ENCODE peak calls at places on chromosomes 3 and 15, in four cellular contexts. M is transverse colon, E is thyroid gland, C is upper lobe of left lung. S is an unnamed sample.

GRCh38 chr3:171470714-171471227 is 10.6 kb upstream of the TNIK start:
- DNase-seq in M (no peak), E (no peak), C (no peak), S (no peak)

GRCh38 chr3:170584585-170585007 is 1.3 kb downstream of the SLC7A14 start:
- DNase-seq in M (peak; percentile 42), E (peak; percentile 56), C (peak; percentile 19), S (no peak)

GRCh38 chr3:129087138-129087702 is 26.6 kb downstream of the GP9 start:
- DNase-seq in M (no peak), E (no peak), C (no peak), S (no peak)

GRCh38 chr3:121707531-121708273 is 41.8 kb downstream of the GOLGB1 start:
- DNase-seq in M (no peak), E (no peak), C (no peak), S (no peak)

GRCh38 chr3:71118406-71118805 is 465.1 kb downstream of the FOXP1 start:
- DNase-seq in M (no peak), E (no peak), C (no peak), S (no peak)

GRCh38 chr3:177842302-177842701 is 645.0 kb upstream of the TBL1XR1 start:
- DNase-seq in M (no peak), E (no peak), C (no peak), S (no peak)

GRCh38 chr3:32890420-32891276 is 60.8 kb upstream of the CCR4 start:
- DNase-seq in M (no peak), E (no peak), C (peak; percentile 64), S (no peak)

GRCh38 chr3:42190701-42191442 is 75.1 kb downstream of the CCK start:
- DNase-seq in M (peak; percentile 78), E (peak; percentile 65), C (no peak), S (peak; percentile 11)

GRCh38 chr3:149610351-149611105 is 47.3 kb downstream of the WWTR1 start:
- DNase-seq in M (no peak), E (peak; percentile 29), C (no peak), S (no peak)

GRCh38 chr3:118938183-118938961 is 96.3 kb downstream of the IGSF11 start:
- DNase-seq in M (no peak), E (no peak), C (no peak), S (no peak)

GRCh38 chr3:62723636-62724217 is 151.5 kb downstream of the CADPS start:
- DNase-seq in M (no peak), E (no peak), C (no peak), S (no peak)

GRCh38 chr15:69857246-69857645 is 240.5 kb downstream of the TLE3 start:
- DNase-seq in M (no peak), E (no peak), C (no peak), S (no peak)

GRCh38 chr15:69469467-69470191 is 17.0 kb downstream of the RPLP1 start:
- DNase-seq in M (no peak), E (no peak), C (peak; percentile 37), S (no peak)

GRCh38 chr3:45978348-45978747 is 17.3 kb downstream of the FYCO1 start:
- DNase-seq in M (peak; percentile 89), E (peak; percentile 95), C (no peak), S (peak; percentile 32)

GRCh38 chr3:177236704-177237103 is 39.4 kb upstream of the TBL1XR1 start:
- DNase-seq in M (no peak), E (no peak), C (no peak), S (no peak)

GRCh38 chr3:113977822-113978221 is 30.0 kb downstream of the ZDHHC23 start:
- DNase-seq in M (no peak), E (no peak), C (no peak), S (no peak)

GRCh38 chr3:118688396-118688884 is 346.2 kb downstream of the IGSF11 start:
- DNase-seq in M (no peak), E (no peak), C (no peak), S (no peak)

GRCh38 chr3:86221601-86222000 is 769.3 kb downstream of the VGLL3 start:
- DNase-seq in M (no peak), E (no peak), C (no peak), S (no peak)

GRCh38 chr15:66169023-66169422 is 84.5 kb downstream of the MEGF11 start:
- DNase-seq in M (no peak), E (no peak), C (no peak), S (no peak)

GRCh38 chr15:66171891-66172290 is 81.7 kb downstream of the MEGF11 start:
- DNase-seq in M (no peak), E (no peak), C (no peak), S (no peak)

GRCh38 chr15:66169625-66170024 is 83.9 kb downstream of the MEGF11 start:
- DNase-seq in M (no peak), E (no peak), C (no peak), S (no peak)

GRCh38 chr15:66170716-66171115 is 82.8 kb downstream of the MEGF11 start:
- DNase-seq in M (no peak), E (no peak), C (no peak), S (no peak)

DNA sequence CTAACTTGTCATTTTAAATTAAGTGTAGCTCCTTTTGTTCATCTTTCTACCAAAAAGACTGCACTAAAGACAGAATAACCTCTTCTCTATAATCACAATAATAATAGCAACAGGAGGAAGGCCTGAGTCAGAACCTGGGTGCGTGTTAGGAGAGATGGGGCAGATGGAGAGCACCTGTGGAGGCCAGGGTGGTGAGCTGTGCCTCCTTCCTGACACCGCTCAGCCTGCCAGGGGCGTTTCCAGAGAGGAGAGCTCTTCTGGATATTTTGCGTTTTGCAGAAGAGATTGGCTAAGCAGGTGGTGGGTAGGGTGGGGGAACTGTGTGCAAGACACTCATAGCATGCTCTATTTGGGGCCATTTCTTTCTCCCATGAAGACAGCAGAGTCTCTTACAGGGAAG is 83.5 kb downstream of the MEGF11 start:
- DNase-seq in M (no peak), E (no peak), C (no peak), S (no peak)
- H3K36me3 ChIP-seq in M (no peaks in the 10 kb centered on the region), E (no peaks in the 10 kb centered on the region), C (no peaks in the 10 kb centered on the region), S (no peaks in the 10 kb centered on the region)

GRCh38 chr3:12996181-12996506 is 77.1 kb downstream of the IQSEC1 start:
- DNase-seq in M (peak; percentile 5), E (no peak), C (no peak), S (no peak)
- H3K36me3 ChIP-seq in M (no peaks in the 10 kb centered on the region), E (no peaks in the 10 kb centered on the region), C (no peaks in the 10 kb centered on the region), S (peaks cover 23% of the 10 kb centered on the region)

DNA sequence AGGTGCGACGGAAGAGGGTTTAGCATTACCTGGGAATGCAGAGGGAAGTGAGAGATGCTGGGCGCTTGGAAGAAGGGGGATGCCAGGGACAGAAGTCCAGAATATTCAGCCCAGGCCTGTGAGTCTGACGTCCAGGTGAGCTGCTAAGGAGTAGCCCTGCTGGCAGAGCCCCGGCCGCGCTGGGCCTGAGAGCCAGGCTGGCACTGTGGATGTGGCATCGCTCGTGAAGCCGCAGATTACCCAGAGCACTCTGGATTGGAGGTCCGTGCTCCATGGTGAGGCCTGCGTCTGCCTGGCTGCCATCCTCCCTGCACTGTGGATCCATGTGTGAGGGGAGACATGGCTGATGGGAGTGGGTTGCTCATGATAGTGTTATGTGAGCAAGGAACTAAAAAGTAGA is 14.5 kb downstream of the MAN2A2 start:
- DNase-seq in M (no peak), E (no peak), C (no peak), S (no peak)
- H3K36me3 ChIP-seq in M (peaks cover 45% of the 10 kb centered on the region), E (peaks cover 84% of the 10 kb centered on the region), C (peaks cover 91% of the 10 kb centered on the region), S (peaks cover 85% of the 10 kb centered on the region)

GRCh38 chr3:16474304-16474703 is 39.2 kb downstream of the RFTN1 start:
- DNase-seq in M (no peak), E (no peak), C (no peak), S (no peak)
- H3K36me3 ChIP-seq in M (no peaks in the 10 kb centered on the region), E (peaks cover 12% of the 10 kb centered on the region), C (peaks cover 12% of the 10 kb centered on the region), S (peaks cover 15% of the 10 kb centered on the region)

DNA sequence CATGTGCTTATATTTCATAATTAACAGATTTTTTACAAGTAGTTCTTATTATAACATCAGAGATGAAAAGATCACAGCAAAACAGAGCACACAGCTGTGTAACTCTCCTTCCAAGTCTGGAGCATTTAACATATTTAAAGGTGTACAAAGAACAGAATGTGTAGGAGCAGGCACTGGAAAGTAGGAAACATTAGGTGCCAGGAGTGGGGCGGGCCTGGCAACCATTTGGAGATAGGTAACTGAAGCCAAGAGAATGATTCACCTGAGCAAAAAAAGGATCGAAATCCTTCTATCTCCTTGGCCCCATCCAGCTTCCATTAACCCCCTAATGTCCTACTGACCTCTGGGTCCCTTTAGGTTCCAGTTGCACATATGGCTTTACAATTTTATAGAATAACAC is 2.3 kb upstream of the MYH15 start:
- DNase-seq in M (no peak), E (no peak), C (no peak), S (no peak)
- H3K36me3 ChIP-seq in M (no peaks in the 10 kb centered on the region), E (no peaks in the 10 kb centered on the region), C (no peaks in the 10 kb centered on the region), S (no peaks in the 10 kb centered on the region)

GRCh38 chr3:160485931-160486330 is 36.3 kb upstream of the TRIM59 start:
- DNase-seq in M (no peak), E (no peak), C (no peak), S (no peak)
- H3K36me3 ChIP-seq in M (no peaks in the 10 kb centered on the region), E (no peaks in the 10 kb centered on the region), C (no peaks in the 10 kb centered on the region), S (no peaks in the 10 kb centered on the region)

DNA sequence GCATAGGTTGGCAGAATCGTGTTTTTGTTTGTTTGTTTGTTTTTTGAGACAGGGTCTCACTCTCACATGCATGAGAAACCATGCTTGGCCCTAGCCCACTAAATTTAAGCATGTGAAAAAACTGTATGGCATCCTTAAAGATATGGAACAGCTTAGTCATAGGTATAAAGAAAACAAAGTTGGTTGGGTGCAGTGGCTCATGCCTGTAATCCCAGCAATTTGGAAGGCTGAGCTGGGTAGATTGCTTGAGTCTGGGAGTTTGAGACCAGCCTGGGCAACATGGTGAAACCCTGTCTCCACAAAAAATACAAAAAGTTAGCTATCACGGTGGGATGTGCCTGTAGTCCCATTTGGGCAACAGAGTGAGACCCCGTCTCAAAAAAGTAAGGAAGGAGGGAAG is 25.2 kb downstream of the EXD1 start:
- DNase-seq in M (no peak), E (no peak), C (no peak), S (no peak)
- H3K36me3 ChIP-seq in M (no peaks in the 10 kb centered on the region), E (no peaks in the 10 kb centered on the region), C (no peaks in the 10 kb centered on the region), S (no peaks in the 10 kb centered on the region)

GRCh38 chr3:156711113-156711512 is 36.7 kb downstream of the TIPARP start:
- DNase-seq in M (no peak), E (no peak), C (no peak), S (no peak)

GRCh38 chr3:156704370-156705036 is 30.1 kb downstream of the TIPARP start:
- DNase-seq in M (no peak), E (no peak), C (no peak), S (no peak)

GRCh38 chr3:156710429-156710828 is 36.0 kb downstream of the TIPARP start:
- DNase-seq in M (no peak), E (no peak), C (no peak), S (no peak)

GRCh38 chr3:156702367-156702766 is 28.0 kb downstream of the TIPARP start:
- DNase-seq in M (no peak), E (no peak), C (no peak), S (no peak)

DNA sequence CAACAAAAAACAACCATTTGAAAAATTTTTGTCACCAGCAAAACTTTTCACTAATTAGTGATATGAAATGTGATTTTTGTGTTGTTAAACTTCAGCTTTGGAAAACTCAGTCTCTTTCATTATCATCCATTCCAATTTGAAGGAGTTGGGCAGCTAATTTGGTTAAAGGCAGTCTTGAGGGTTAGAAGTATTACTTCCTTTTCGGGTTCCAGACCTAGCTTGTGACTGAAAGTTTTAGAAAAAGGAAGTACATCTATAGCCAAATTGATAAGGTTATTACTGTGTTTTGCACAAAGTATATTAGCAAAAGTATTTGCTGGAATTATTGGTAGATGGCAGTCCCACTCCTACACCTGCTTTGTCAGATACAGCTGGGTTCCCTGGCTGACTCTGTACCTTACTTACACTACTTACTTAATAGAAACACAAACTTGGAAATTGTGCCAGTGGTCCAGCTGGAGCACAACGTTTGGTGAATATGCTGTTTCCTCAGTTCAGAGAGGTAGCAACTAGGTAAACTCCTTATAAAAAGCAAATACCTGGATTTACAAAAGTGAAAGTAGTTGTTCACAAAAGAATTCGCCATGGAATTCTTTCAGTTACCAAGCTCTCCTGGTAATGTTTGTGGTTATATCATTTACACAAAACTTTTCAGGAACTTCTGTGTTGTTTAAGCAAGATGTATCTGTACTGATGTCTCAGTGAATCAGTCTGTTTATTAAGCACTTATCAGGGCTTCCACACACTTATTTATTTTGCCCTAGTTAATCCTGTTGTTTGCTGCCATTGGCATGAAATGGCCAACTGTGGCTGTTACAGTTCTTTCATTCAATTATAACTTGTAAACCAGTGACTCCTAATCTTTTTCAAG is 31.6 kb downstream of the TIPARP start:
- DNase-seq in M (no peak), E (no peak), C (no peak), S (no peak)
- H3K36me3 ChIP-seq in M (peaks cover 32% of the 10 kb centered on the region), E (peaks cover 25% of the 10 kb centered on the region), C (peaks cover 51% of the 10 kb centered on the region), S (peaks cover 42% of the 10 kb centered on the region)